ENCODE peak calls at places on chromosomes 4 and X, in eight cellular contexts. Q, J, B, Y, X, O, M and D are unnamed samples.

GRCh38 chr4:185232370-185232769 is 23.0 kb downstream of the SNX25 start:
- DNase-seq in Y (no peak), Q (peak), X (no peak), O (no peak), B (no peak), J (no peak), M (no peak), D (no peak)

GRCh38 chrX:104988038-104988437 is 232.5 kb downstream of the TEX13A start:
- DNase-seq in J (no peak), O (no peak), B (no peak), Q (no peak), Y (no peak), M (no peak), X (no peak), D (no peak)

GRCh38 chrX:97740886-97741285 is 857.2 kb downstream of the RPA4 start:
- DNase-seq in Y (no peak), O (no peak), M (no peak), X (no peak), B (no peak), J (no peak), Q (no peak), D (no peak)

GRCh38 chrX:31356501-31357263 is 284.8 kb upstream of the FTHL17 start:
- DNase-seq in X (no peak), B (no peak), Y (no peak), M (no peak), O (no peak), J (no peak), Q (no peak), D (no peak)

GRCh38 chrX:25017667-25018247 is 2.0 kb upstream of the ARX start:
- DNase-seq in J (no peak), Y (no peak), X (no peak), O (peak), B (no peak), M (no peak), Q (no peak), D (no peak)

GRCh38 chr4:109026588-109026987 is 263.7 kb upstream of the ETNPPL start:
- DNase-seq in M (no peak), J (no peak), Y (no peak), B (no peak), X (no peak), Q (peak), O (no peak), D (no peak)

GRCh38 chrX:119757979-119758681 is at the start of gene SOWAHD:
- DNase-seq in M (no peak), X (peak), J (no peak), B (peak), Q (no peak), O (peak), Y (peak), D (peak)

GRCh38 chrX:45150821-45151220 is 49.9 kb downstream of the DIPK2B start:
- DNase-seq in M (no peak), J (no peak), B (no peak), O (no peak), Q (no peak), Y (no peak), X (no peak), D (no peak)

GRCh38 chr4:114251020-114251419 is 271.6 kb upstream of the ARSJ start:
- DNase-seq in Y (no peak), Q (no peak), J (no peak), M (peak), X (no peak), B (no peak), O (no peak), D (no peak)

GRCh38 chrX:122622800-122623199 is 561.3 kb upstream of the GRIA3 start:
- DNase-seq in M (no peak), O (no peak), B (no peak), J (no peak), Y (no peak), Q (no peak), X (peak), D (no peak)

GRCh38 chrX:34197946-34198345 is 65.8 kb upstream of the FAM47A start:
- DNase-seq in O (no peak), X (no peak), Y (no peak), M (no peak), J (no peak), Q (no peak), B (no peak), D (no peak)

GRCh38 chrX:71652405-71652804 is 14.9 kb upstream of the LOC101059915 start:
- DNase-seq in O (peak), Q (peak), J (no peak), X (peak), M (no peak), Y (no peak), B (peak), D (peak)

GRCh38 chrX:18422325-18422724 is 3.1 kb upstream of the CDKL5 start:
- DNase-seq in O (no peak), Q (peak), M (no peak), B (no peak), X (no peak), J (no peak), Y (no peak), D (no peak)

GRCh38 chr4:87033902-87034301 is 99.1 kb downstream of the AFF1 start:
- DNase-seq in X (no peak), M (no peak), J (no peak), O (peak), Y (no peak), B (no peak), Q (no peak), D (no peak)

GRCh38 chrX:42020225-42020624 is 96.9 kb upstream of the CASK start:
- DNase-seq in O (no peak), J (no peak), Q (no peak), X (no peak), Y (no peak), B (no peak), M (no peak), D (no peak)

GRCh38 chrX:45903781-45904201 is 641.4 kb downstream of the ZNF674 start:
- DNase-seq in O (no peak), B (no peak), J (no peak), X (no peak), Y (no peak), Q (no peak), M (no peak), D (no peak)